ENCODE peak calls at places on chromosomes 7 and 10, in seven cellular contexts. I is CD4-positive, alpha-beta T cell; Z is activated naive CD4-positive, alpha-beta T cell; G is progenitor cell of endocrine pancreas; H is Right ventricle myocardium inferior; V is foreskin fibroblast; X is stimulated activated CD8-positive, alpha-beta memory T cell treated with anti-CD3 and anti-CD28 coated beads, Interleukin-4, amount 100 ng/mL, for 24 hours. O is an unnamed sample.

GRCh38 chr7:151812967-151813366 is 63.9 kb downstream of the PRKAG2 start:
- DNase-seq in I (no peak), Z (no peak), G (no peak), H (no peak), V (no peak), X (no peak), O (no peak)

GRCh38 chr10:113520606-113521481 is 32.0 kb upstream of the HABP2 start:
- DNase-seq in I (no peak), Z (no peak), G (peak), H (no peak), V (peak), X (no peak), O (no peak)

GRCh38 chr7:100674441-100675407 is 1.2 kb downstream of the GNB2 start:
- DNase-seq in I (no peak), Z (peak), G (no peak), H (peak), V (peak), X (peak), O (peak)

GRCh38 chr10:45491061-45491460 is 117.0 kb downstream of the ALOX5 start:
- DNase-seq in I (no peak), Z (no peak), G (no peak), H (no peak), V (no peak), X (no peak), O (no peak)

GRCh38 chr7:110590415-110590814 is 500.5 kb upstream of the LRRN3 start:
- DNase-seq in I (no peak), Z (no peak), G (no peak), H (no peak), V (no peak), X (no peak), O (no peak)

GRCh38 chr10:13382759-13383753 is 35.0 kb upstream of the SEPHS1 start:
- DNase-seq in I (no peak), Z (no peak), G (peak), H (no peak), V (peak), X (no peak), O (no peak)

GRCh38 chr7:29398011-29398410 is 165.6 kb upstream of the PRR15 start:
- DNase-seq in I (no peak), Z (no peak), G (no peak), H (no peak), V (no peak), X (no peak), O (no peak)

GRCh38 chr7:90266808-90267207 is 21.8 kb downstream of the CFAP69 start:
- DNase-seq in I (no peak), Z (no peak), G (no peak), H (no peak), V (peak), X (no peak), O (no peak)

GRCh38 chr10:11043039-11043438 is 25.4 kb downstream of the CELF2 start:
- DNase-seq in I (no peak), Z (no peak), G (no peak), H (no peak), V (no peak), X (no peak), O (no peak)

GRCh38 chr10:7311256-7312178 is 99.3 kb downstream of the SFMBT2 start:
- DNase-seq in I (no peak), Z (no peak), G (no peak), H (no peak), V (peak), X (no peak), O (no peak)

GRCh38 chr10:77981281-77981680 is 48.0 kb downstream of the POLR3A start:
- DNase-seq in I (no peak), Z (no peak), G (no peak), H (no peak), V (no peak), X (no peak), O (no peak)

GRCh38 chr7:90958669-90959068 is 305.6 kb upstream of the FZD1 start:
- DNase-seq in I (no peak), Z (no peak), G (no peak), H (no peak), V (peak), X (no peak), O (no peak)

GRCh38 chr10:7671121-7671520 is 4.4 kb upstream of the ITIH5 start:
- DNase-seq in I (no peak), Z (no peak), G (no peak), H (no peak), V (no peak), X (no peak), O (no peak)

GRCh38 chr7:31099451-31100444 is 47.6 kb downstream of the ADCYAP1R1 start:
- DNase-seq in I (no peak), Z (no peak), G (no peak), H (no peak), V (no peak), X (no peak), O (no peak)

GRCh38 chr10:60208676-60209269 is 180.9 kb downstream of the ANK3 start:
- DNase-seq in I (no peak), Z (no peak), G (no peak), H (no peak), V (peak), X (no peak), O (no peak)

GRCh38 chr10:115141254-115141653 is 48.1 kb downstream of the ATRNL1 start:
- DNase-seq in I (no peak), Z (no peak), G (no peak), H (no peak), V (peak), X (no peak), O (no peak)

GRCh38 chr10:34341473-34341872 is 473.6 kb downstream of the PARD3 start:
- DNase-seq in I (no peak), Z (no peak), G (no peak), H (no peak), V (peak), X (no peak), O (no peak)